ENCODE peak calls at places on chromosome 17, in ten cellular contexts. I is progenitor cell of endocrine pancreas, V is HuH-7.5, R is fibroblast of lung, K is cardiac fibroblast, Y is LoVo, Q is DMS153, Z is kidney, J is neuronal stem cell, F is germinal center. M is an unnamed sample.
A peak's percentile ranks its signal among the peaks of the same experiment; 100 is the strongest.

GRCh38 chr17:65053354-65053881 is 3.1 kb downstream of the GNA13 start:
- DNase-seq in J (no peak), V (no peak), I (no peak), Z (no peak), K (no peak), Y (no peak), F (no peak), Q (no peak), R (no peak), M (no peak)

GRCh38 chr17:40564195-40564882 is 933 bp downstream of the CCR7 start:
- DNase-seq in Z (peak; percentile 56), R (no peak), K (no peak), Y (no peak), J (no peak), Q (no peak), I (no peak), F (peak; percentile 1), V (no peak), M (no peak)

GRCh38 chr17:78168906-78169793 is 769 bp downstream of the SYNGR2 start:
- DNase-seq in Z (peak; percentile 90), F (peak; percentile 44), I (peak; percentile 28), R (peak; percentile 43), V (peak; percentile 77), Q (peak; percentile 22), J (no peak), K (peak; percentile 31), Y (peak; percentile 59), M (no peak)

GRCh38 chr17:2222901-2223616 is 80.5 kb downstream of the SMG6 start:
- DNase-seq in Y (no peak), Z (no peak), J (no peak), R (peak; percentile 65), F (no peak), V (no peak), K (peak; percentile 74), Q (no peak), I (no peak), M (no peak)

GRCh38 chr17:39161967-39162366 is 4.0 kb downstream of the ARL5C start:
- DNase-seq in K (no peak), J (no peak), V (no peak), R (no peak), I (no peak), Z (no peak), F (no peak), Q (no peak), Y (no peak), M (no peak)

GRCh38 chr17:72166040-72166439 is 45.2 kb downstream of the SOX9 start:
- DNase-seq in K (no peak), Q (no peak), R (no peak), Z (peak; percentile 67), J (no peak), V (no peak), I (no peak), F (no peak), Y (no peak), M (no peak)

GRCh38 chr17:8082312-8082711 is 5.2 kb downstream of the ALOX12B start:
- DNase-seq in V (no peak), J (no peak), R (no peak), Q (no peak), K (no peak), Z (no peak), I (no peak), F (no peak), Y (no peak), M (no peak)

GRCh38 chr17:796609-797008 is 14.5 kb downstream of the MRM3 start:
- DNase-seq in R (no peak), K (no peak), Z (no peak), Y (no peak), F (no peak), J (no peak), I (no peak), Q (no peak), V (no peak), M (peak; percentile 87)

GRCh38 chr17:9878791-9879525 is 26.1 kb downstream of the RCVRN start:
- DNase-seq in F (no peak), I (no peak), Z (no peak), V (no peak), Q (no peak), R (peak; percentile 77), J (no peak), Y (no peak), K (no peak), M (no peak)

GRCh38 chr17:7570351-7570750 is 8.6 kb downstream of the SENP3 start:
- DNase-seq in J (no peak), Q (no peak), V (no peak), Y (no peak), K (no peak), R (no peak), F (no peak), Z (no peak), I (no peak), M (no peak)

GRCh38 chr17:41665566-41666335 is 22.9 kb upstream of the EIF1 start:
- DNase-seq in K (peak; percentile 79), R (peak; percentile 75), I (peak; percentile 91), Q (peak; percentile 72), F (peak; percentile 96), Y (peak; percentile 88), Z (peak; percentile 96), V (peak; percentile 92), J (peak; percentile 81), M (no peak)

GRCh38 chr17:79339311-79339710 is 264.7 kb downstream of the ENGASE start:
- DNase-seq in F (no peak), K (no peak), R (no peak), J (no peak), V (no peak), Q (no peak), I (no peak), Y (no peak), Z (peak; percentile 31), M (no peak)

GRCh38 chr17:77429735-77429984 is 288.9 kb downstream of the SEC14L1 start:
- DNase-seq in Z (no peak), V (no peak), Q (no peak), K (no peak), R (no peak), J (no peak), I (no peak), Y (no peak), F (no peak), M (no peak)

GRCh38 chr17:34287858-34288257 is 2.3 kb downstream of the CCL11 start:
- DNase-seq in V (no peak), Q (no peak), K (peak; percentile 28), F (no peak), Z (no peak), J (no peak), Y (no peak), R (no peak), I (no peak), M (no peak)

GRCh38 chr17:21374455-21375161 is 1.5 kb upstream of the KCNJ12 start:
- DNase-seq in F (no peak), Q (no peak), Y (no peak), I (no peak), Z (peak; percentile 22), R (no peak), J (no peak), K (peak; percentile 54), V (no peak), M (no peak)

GRCh38 chr17:74202879-74203432 is 522 bp upstream of the RPL38 start:
- DNase-seq in V (no peak), J (peak; percentile 36), Z (no peak), R (no peak), Q (peak; percentile 40), Y (no peak), I (no peak), K (no peak), F (no peak), M (no peak)

M was measured in chondrocyte.